ENCODE peak calls at places on chromosomes 6 and 20, in ten cellular contexts. One of them, this sample, is unnamed.

GRCh38 chr6:113428702-113429101 is 428.4 kb upstream of the MARCKS start:
- DNase-seq in cardiac fibroblast: peak
- DNase-seq in uterus: no peak
- DNase-seq in epithelial cell of esophagus: peak
- DNase-seq in GM23248: peak
- DNase-seq in astrocyte of the cerebellum: no peak
- DNase-seq in pancreas: no peak
- DNase-seq in thyroid gland: no peak
- DNase-seq in A549: no peak
- DNase-seq in IMR-90: peak
- DNase-seq in this sample: no peak

GRCh38 chr6:125802943-125803377 is 12.2 kb downstream of the NCOA7 start:
- DNase-seq in epithelial cell of esophagus: no peak
- DNase-seq in GM23248: no peak
- DNase-seq in IMR-90: peak
- DNase-seq in A549: no peak
- DNase-seq in thyroid gland: no peak
- DNase-seq in pancreas: no peak
- DNase-seq in cardiac fibroblast: peak
- DNase-seq in astrocyte of the cerebellum: no peak
- DNase-seq in uterus: no peak
- DNase-seq in this sample: no peak

GRCh38 chr6:18405477-18406293 is 18.5 kb downstream of the RNF144B start:
- DNase-seq in epithelial cell of esophagus: peak
- DNase-seq in astrocyte of the cerebellum: peak
- DNase-seq in IMR-90: peak
- DNase-seq in GM23248: peak
- DNase-seq in pancreas: no peak
- DNase-seq in thyroid gland: no peak
- DNase-seq in A549: peak
- DNase-seq in uterus: no peak
- DNase-seq in cardiac fibroblast: peak
- DNase-seq in this sample: no peak

GRCh38 chr20:3168079-3168828 is 5.1 kb downstream of the LZTS3 start:
- DNase-seq in uterus: no peak
- DNase-seq in GM23248: no peak
- DNase-seq in IMR-90: no peak
- DNase-seq in thyroid gland: peak
- DNase-seq in epithelial cell of esophagus: no peak
- DNase-seq in astrocyte of the cerebellum: no peak
- DNase-seq in A549: no peak
- DNase-seq in pancreas: peak
- DNase-seq in cardiac fibroblast: no peak
- DNase-seq in this sample: no peak

GRCh38 chr6:154432533-154433476 is 76.2 kb upstream of the IPCEF1 start:
- DNase-seq in uterus: no peak
- DNase-seq in IMR-90: no peak
- DNase-seq in pancreas: no peak
- DNase-seq in thyroid gland: no peak
- DNase-seq in epithelial cell of esophagus: no peak
- DNase-seq in A549: no peak
- DNase-seq in GM23248: peak
- DNase-seq in cardiac fibroblast: peak
- DNase-seq in astrocyte of the cerebellum: no peak
- DNase-seq in this sample: no peak

GRCh38 chr6:4401408-4402367 is 266.3 kb upstream of the ECI2 start:
- DNase-seq in IMR-90: peak
- DNase-seq in epithelial cell of esophagus: peak
- DNase-seq in A549: peak
- DNase-seq in thyroid gland: no peak
- DNase-seq in astrocyte of the cerebellum: no peak
- DNase-seq in GM23248: peak
- DNase-seq in uterus: no peak
- DNase-seq in pancreas: no peak
- DNase-seq in cardiac fibroblast: peak
- DNase-seq in this sample: no peak

GRCh38 chr20:63859166-63859699 is 2.1 kb upstream of the ABHD16B start:
- DNase-seq in cardiac fibroblast: no peak
- DNase-seq in IMR-90: no peak
- DNase-seq in pancreas: no peak
- DNase-seq in epithelial cell of esophagus: no peak
- DNase-seq in A549: no peak
- DNase-seq in GM23248: no peak
- DNase-seq in uterus: no peak
- DNase-seq in thyroid gland: no peak
- DNase-seq in astrocyte of the cerebellum: no peak
- DNase-seq in this sample: no peak

GRCh38 chr6:104537185-104537584 is 322.5 kb downstream of the HACE1 start:
- DNase-seq in thyroid gland: no peak
- DNase-seq in A549: no peak
- DNase-seq in astrocyte of the cerebellum: peak
- DNase-seq in epithelial cell of esophagus: peak
- DNase-seq in pancreas: no peak
- DNase-seq in cardiac fibroblast: peak
- DNase-seq in IMR-90: peak
- DNase-seq in uterus: no peak
- DNase-seq in GM23248: peak
- DNase-seq in this sample: no peak

GRCh38 chr6:127518212-127518709 is 874 bp downstream of the MTCL3 start:
- DNase-seq in astrocyte of the cerebellum: no peak
- DNase-seq in thyroid gland: no peak
- DNase-seq in A549: peak
- DNase-seq in IMR-90: no peak
- DNase-seq in GM23248: no peak
- DNase-seq in uterus: no peak
- DNase-seq in cardiac fibroblast: no peak
- DNase-seq in epithelial cell of esophagus: no peak
- DNase-seq in pancreas: no peak
- DNase-seq in this sample: no peak

GRCh38 chr20:57461726-57462125 is 63.2 kb downstream of the CTCFL start:
- DNase-seq in cardiac fibroblast: no peak
- DNase-seq in GM23248: no peak
- DNase-seq in uterus: no peak
- DNase-seq in epithelial cell of esophagus: no peak
- DNase-seq in astrocyte of the cerebellum: no peak
- DNase-seq in thyroid gland: no peak
- DNase-seq in IMR-90: no peak
- DNase-seq in pancreas: no peak
- DNase-seq in A549: no peak
- DNase-seq in this sample: no peak

GRCh38 chr20:63787302-63787701 is 43.8 kb downstream of the ZBTB46 start:
- DNase-seq in IMR-90: no peak
- DNase-seq in A549: no peak
- DNase-seq in GM23248: no peak
- DNase-seq in pancreas: no peak
- DNase-seq in thyroid gland: no peak
- DNase-seq in astrocyte of the cerebellum: no peak
- DNase-seq in epithelial cell of esophagus: no peak
- DNase-seq in uterus: no peak
- DNase-seq in cardiac fibroblast: no peak
- DNase-seq in this sample: no peak

GRCh38 chr6:134402372-134402984 is 84.6 kb upstream of the SGK1 start:
- DNase-seq in A549: no peak
- DNase-seq in uterus: no peak
- DNase-seq in astrocyte of the cerebellum: no peak
- DNase-seq in pancreas: no peak
- DNase-seq in thyroid gland: no peak
- DNase-seq in GM23248: peak
- DNase-seq in IMR-90: no peak
- DNase-seq in cardiac fibroblast: no peak
- DNase-seq in epithelial cell of esophagus: no peak
- DNase-seq in this sample: no peak

GRCh38 chr6:1311400-1312192 is at the start of gene FOXQ1:
- DNase-seq in astrocyte of the cerebellum: no peak
- DNase-seq in IMR-90: peak
- DNase-seq in thyroid gland: peak
- DNase-seq in pancreas: peak
- DNase-seq in A549: no peak
- DNase-seq in uterus: no peak
- DNase-seq in epithelial cell of esophagus: peak
- DNase-seq in GM23248: peak
- DNase-seq in cardiac fibroblast: peak
- DNase-seq in this sample: no peak

GRCh38 chr20:8094415-8094818 is 37.6 kb upstream of the PLCB1 start:
- DNase-seq in pancreas: peak
- DNase-seq in A549: no peak
- DNase-seq in epithelial cell of esophagus: no peak
- DNase-seq in IMR-90: peak
- DNase-seq in astrocyte of the cerebellum: peak
- DNase-seq in uterus: peak
- DNase-seq in cardiac fibroblast: peak
- DNase-seq in thyroid gland: peak
- DNase-seq in GM23248: peak
- DNase-seq in this sample: no peak

GRCh38 chr6:87902383-87902782 is 145.3 kb upstream of the SPACA1 start:
- DNase-seq in uterus: no peak
- DNase-seq in astrocyte of the cerebellum: no peak
- DNase-seq in epithelial cell of esophagus: no peak
- DNase-seq in GM23248: no peak
- DNase-seq in cardiac fibroblast: no peak
- DNase-seq in A549: no peak
- DNase-seq in IMR-90: no peak
- DNase-seq in thyroid gland: no peak
- DNase-seq in pancreas: no peak
- DNase-seq in this sample: no peak

GRCh38 chr20:47359533-47360206 is 3.2 kb upstream of the ZMYND8 start:
- DNase-seq in astrocyte of the cerebellum: no peak
- DNase-seq in pancreas: no peak
- DNase-seq in epithelial cell of esophagus: no peak
- DNase-seq in A549: no peak
- DNase-seq in GM23248: no peak
- DNase-seq in IMR-90: no peak
- DNase-seq in thyroid gland: peak
- DNase-seq in uterus: no peak
- DNase-seq in cardiac fibroblast: no peak
- DNase-seq in this sample: no peak
- H3K4me3 ChIP-seq in astrocyte of the cerebellum: no peak
- H3K4me3 ChIP-seq in pancreas: no peak
- H3K4me3 ChIP-seq in epithelial cell of esophagus: no peak
- H3K4me3 ChIP-seq in A549: no peak
- H3K4me3 ChIP-seq in GM23248: peak
- H3K4me3 ChIP-seq in IMR-90: no peak
- H3K4me3 ChIP-seq in thyroid gland: no peak
- H3K4me3 ChIP-seq in uterus: no peak
- H3K4me3 ChIP-seq in cardiac fibroblast: no peak
- H3K4me3 ChIP-seq in this sample: no peak

GRCh38 chr6:131954775-131955107 is 3.6 kb upstream of the CCN2 start:
- DNase-seq in uterus: peak
- DNase-seq in IMR-90: peak
- DNase-seq in thyroid gland: peak
- DNase-seq in A549: peak
- DNase-seq in GM23248: peak
- DNase-seq in epithelial cell of esophagus: peak
- DNase-seq in astrocyte of the cerebellum: peak
- DNase-seq in cardiac fibroblast: peak
- DNase-seq in pancreas: peak
- DNase-seq in this sample: no peak
- H3K4me3 ChIP-seq in uterus: peak
- H3K4me3 ChIP-seq in IMR-90: no peak
- H3K4me3 ChIP-seq in thyroid gland: no peak
- H3K4me3 ChIP-seq in A549: no peak
- H3K4me3 ChIP-seq in GM23248: no peak
- H3K4me3 ChIP-seq in epithelial cell of esophagus: no peak
- H3K4me3 ChIP-seq in astrocyte of the cerebellum: no peak
- H3K4me3 ChIP-seq in cardiac fibroblast: no peak
- H3K4me3 ChIP-seq in pancreas: no peak
- H3K4me3 ChIP-seq in this sample: no peak

DNA sequence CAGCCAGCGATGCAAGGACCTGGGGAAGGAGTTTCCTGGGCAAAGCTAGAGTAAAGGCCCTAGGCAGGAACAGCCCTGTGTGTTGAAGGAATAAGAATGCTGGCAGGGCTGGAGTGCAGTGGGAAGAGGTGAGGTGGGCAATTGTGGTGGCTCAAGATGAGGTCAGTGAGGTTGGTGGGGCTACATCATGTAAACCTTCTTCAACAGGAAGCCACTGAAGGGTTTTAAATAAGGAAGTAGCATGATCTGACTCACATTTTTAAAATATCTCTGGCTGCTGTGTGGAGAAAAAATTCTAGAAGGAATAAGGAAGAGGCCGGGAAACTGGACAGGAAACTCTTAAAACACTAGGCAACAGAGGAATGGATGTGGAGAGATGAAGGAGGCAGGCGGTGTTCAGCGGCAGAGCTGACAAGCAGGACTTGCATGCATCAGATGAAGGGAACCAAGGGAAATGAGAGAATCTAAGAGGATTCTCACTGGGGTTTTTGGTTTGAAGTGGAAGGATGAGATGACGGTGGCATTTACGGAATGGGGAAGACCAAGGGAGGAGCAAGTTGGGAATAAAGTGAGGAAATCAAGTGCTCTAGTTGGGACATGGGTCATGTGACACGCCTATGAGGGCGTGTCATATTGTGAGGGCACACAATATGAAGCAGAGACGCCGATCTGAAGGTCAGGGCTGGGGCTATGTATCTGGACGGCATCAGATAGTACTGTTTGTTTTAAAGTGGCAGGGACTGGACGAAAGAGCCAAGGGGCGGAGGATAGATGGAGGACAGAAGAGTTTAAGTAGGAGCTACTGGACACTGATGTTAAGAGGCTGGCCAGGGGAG is 18.3 kb downstream of the TMEM242 start:
- DNase-seq in astrocyte of the cerebellum: no peak
- DNase-seq in pancreas: no peak
- DNase-seq in cardiac fibroblast: peak
- DNase-seq in GM23248: peak
- DNase-seq in IMR-90: peak
- DNase-seq in thyroid gland: no peak
- DNase-seq in uterus: no peak
- DNase-seq in A549: no peak
- DNase-seq in epithelial cell of esophagus: no peak
- DNase-seq in this sample: no peak
- H3K4me3 ChIP-seq in astrocyte of the cerebellum: no peak
- H3K4me3 ChIP-seq in pancreas: no peak
- H3K4me3 ChIP-seq in cardiac fibroblast: no peak
- H3K4me3 ChIP-seq in GM23248: no peak
- H3K4me3 ChIP-seq in IMR-90: no peak
- H3K4me3 ChIP-seq in thyroid gland: no peak
- H3K4me3 ChIP-seq in uterus: no peak
- H3K4me3 ChIP-seq in A549: no peak
- H3K4me3 ChIP-seq in epithelial cell of esophagus: no peak
- H3K4me3 ChIP-seq in this sample: no peak

DNA sequence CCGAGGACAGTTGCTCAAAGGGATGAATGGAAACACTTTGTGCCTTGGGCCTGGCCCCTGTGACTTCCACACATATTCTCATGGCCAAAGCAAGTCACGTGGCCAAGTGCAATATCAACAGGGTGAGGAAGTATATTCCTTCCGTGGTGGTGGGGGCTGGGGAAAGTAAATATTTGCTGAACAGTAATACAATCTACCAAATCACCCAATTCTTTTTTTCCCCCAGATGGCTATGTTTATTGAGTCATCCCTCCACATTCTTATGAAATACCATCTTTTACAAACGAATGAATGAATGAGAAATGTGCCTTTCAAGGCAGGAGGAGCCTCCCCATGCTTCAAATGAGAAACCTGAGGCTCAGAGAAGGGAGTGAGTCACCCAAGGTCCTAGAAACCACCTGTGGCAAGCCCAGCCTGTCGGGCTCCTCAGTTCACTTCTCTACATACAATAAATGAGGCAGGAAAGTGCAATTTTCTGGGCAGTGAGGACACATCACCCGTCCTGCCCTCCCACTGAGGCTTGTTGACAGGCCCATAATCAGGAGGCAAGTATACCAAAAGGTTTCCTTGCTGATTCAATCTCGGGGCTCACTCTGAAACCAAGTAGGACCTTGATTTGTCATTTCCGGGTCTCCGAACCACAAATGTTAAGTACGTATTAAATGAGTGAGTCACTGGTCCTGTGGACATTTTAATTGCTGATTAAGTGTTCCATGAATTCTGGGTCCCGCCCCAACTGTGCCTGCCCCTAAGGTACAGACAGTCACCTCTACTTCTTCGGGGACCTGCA is 25.3 kb upstream of the TOP1 start:
- DNase-seq in IMR-90: peak
- DNase-seq in GM23248: peak
- DNase-seq in uterus: peak
- DNase-seq in epithelial cell of esophagus: peak
- DNase-seq in A549: peak
- DNase-seq in astrocyte of the cerebellum: peak
- DNase-seq in thyroid gland: peak
- DNase-seq in pancreas: peak
- DNase-seq in cardiac fibroblast: peak
- DNase-seq in this sample: peak
- H3K4me3 ChIP-seq in IMR-90: peak
- H3K4me3 ChIP-seq in GM23248: peak
- H3K4me3 ChIP-seq in uterus: no peak
- H3K4me3 ChIP-seq in epithelial cell of esophagus: peak
- H3K4me3 ChIP-seq in A549: no peak
- H3K4me3 ChIP-seq in astrocyte of the cerebellum: peak
- H3K4me3 ChIP-seq in thyroid gland: no peak
- H3K4me3 ChIP-seq in pancreas: no peak
- H3K4me3 ChIP-seq in cardiac fibroblast: no peak
- H3K4me3 ChIP-seq in this sample: peak